ENCODE peak calls at places on chromosomes 4 and X, in six cellular contexts. H, F, O, A, Q and Y are unnamed samples.

GRCh38 chr4:164345756-164346155 is 408.2 kb upstream of the SMIM31 start:
- DNase-seq in H (no peak), F (no peak), O (no peak), A (no peak), Q (no peak), Y (no peak)

GRCh38 chrX:129525162-129525561 is 1.9 kb upstream of the SMARCA1 start:
- DNase-seq in H (no peak), F (no peak), O (no peak), A (no peak), Q (no peak), Y (no peak)

GRCh38 chr4:14868426-14868825 is 133.9 kb upstream of the CPEB2 start:
- DNase-seq in H (no peak), F (no peak), O (no peak), A (no peak), Q (no peak), Y (no peak)

GRCh38 chrX:153590961-153591956 is 7.7 kb downstream of the CCNQ start:
- DNase-seq in H (no peak), F (peak; percentile 47), O (no peak), A (no peak), Q (no peak), Y (no peak)

GRCh38 chrX:15873566-15873965 is 19.0 kb upstream of the AP1S2 start:
- DNase-seq in H (no peak), F (no peak), O (no peak), A (no peak), Q (no peak), Y (no peak)

GRCh38 chr4:38728651-38729141 is 54.1 kb downstream of the TLR10 start:
- DNase-seq in H (no peak), F (no peak), O (no peak), A (peak; percentile 63), Q (no peak), Y (no peak)

GRCh38 chr4:151434183-151434860 is 25.3 kb downstream of the FHIP1A start:
- DNase-seq in H (no peak), F (no peak), O (no peak), A (no peak), Q (no peak), Y (no peak)

GRCh38 chrX:12956704-12957541 is 18.0 kb upstream of the TMSB4X start:
- DNase-seq in H (no peak), F (no peak), O (peak; percentile 49), A (no peak), Q (no peak), Y (peak; percentile 65)

GRCh38 chrX:71604796-71605568 is 13.3 kb downstream of the CXCR3 start:
- DNase-seq in H (no peak), F (no peak), O (no peak), A (no peak), Q (no peak), Y (no peak)

GRCh38 chr4:84826681-84827080 is 139.8 kb downstream of the WDFY3 start:
- DNase-seq in H (no peak), F (no peak), O (no peak), A (no peak), Q (no peak), Y (no peak)